ENCODE peak calls at places on chromosomes 16 and 17, in four cellular contexts. One of them, this sample, is unnamed.

GRCh38 chr16:14095883-14096551 is 24.9 kb downstream of the MRTFB start:
- DNase-seq in uterus: no peak
- DNase-seq in stomach: no peak
- DNase-seq in gastrocnemius medialis: no peak
- DNase-seq in this sample: no peak

GRCh38 chr17:81666092-81666341 is 388 bp downstream of the OXLD1 start:
- DNase-seq in stomach: no peak
- DNase-seq in uterus: no peak
- DNase-seq in gastrocnemius medialis: no peak
- DNase-seq in this sample: no peak

GRCh38 chr17:56599093-56599492 is 5.6 kb downstream of the NOG start:
- DNase-seq in stomach: no peak
- DNase-seq in uterus: no peak
- DNase-seq in gastrocnemius medialis: no peak
- DNase-seq in this sample: no peak

GRCh38 chr17:61362852-61363600 is 36.6 kb upstream of the TBX2 start:
- DNase-seq in uterus: no peak
- DNase-seq in gastrocnemius medialis: no peak
- DNase-seq in stomach: no peak
- DNase-seq in this sample: no peak

GRCh38 chr17:58120195-58120822 is 27.9 kb upstream of the OR4D1 start:
- DNase-seq in gastrocnemius medialis: no peak
- DNase-seq in uterus: no peak
- DNase-seq in stomach: peak; percentile 42
- DNase-seq in this sample: peak; percentile 54

GRCh38 chr17:49373115-49373514 is 11.1 kb upstream of the ZNF652 start:
- DNase-seq in uterus: no peak
- DNase-seq in stomach: no peak
- DNase-seq in gastrocnemius medialis: no peak
- DNase-seq in this sample: no peak

GRCh38 chr17:46727572-46728348 is 90.7 kb downstream of the WNT3 start:
- DNase-seq in gastrocnemius medialis: no peak
- DNase-seq in stomach: no peak
- DNase-seq in uterus: no peak
- DNase-seq in this sample: no peak

GRCh38 chr17:63542942-63543821 is 7.1 kb upstream of the DCAF7 start:
- DNase-seq in stomach: peak; percentile 70
- DNase-seq in gastrocnemius medialis: no peak
- DNase-seq in uterus: no peak
- DNase-seq in this sample: no peak

GRCh38 chr17:7852262-7852670 is 2.6 kb upstream of the TMEM88 start:
- DNase-seq in uterus: no peak
- DNase-seq in stomach: no peak
- DNase-seq in gastrocnemius medialis: no peak
- DNase-seq in this sample: peak; percentile 38

GRCh38 chr17:83179378-83179777 is 100.0 kb downstream of the METRNL start:
- DNase-seq in gastrocnemius medialis: no peak
- DNase-seq in stomach: no peak
- DNase-seq in uterus: peak; percentile 16
- DNase-seq in this sample: no peak

GRCh38 chr16:71771571-71771970 is 37.1 kb downstream of the AP1G1 start:
- DNase-seq in uterus: no peak
- DNase-seq in stomach: no peak
- DNase-seq in gastrocnemius medialis: no peak
- DNase-seq in this sample: no peak

GRCh38 chr17:65359016-65359415 is 202.4 kb downstream of the AXIN2 start:
- DNase-seq in gastrocnemius medialis: no peak
- DNase-seq in uterus: no peak
- DNase-seq in stomach: no peak
- DNase-seq in this sample: no peak

GRCh38 chr17:27895110-27895895 is 2.1 kb upstream of the LYRM9 start:
- DNase-seq in gastrocnemius medialis: no peak
- DNase-seq in uterus: no peak
- DNase-seq in stomach: no peak
- DNase-seq in this sample: no peak

GRCh38 chr16:20899503-20900298 is 457 bp downstream of the DCUN1D3 start:
- DNase-seq in gastrocnemius medialis: no peak
- DNase-seq in stomach: no peak
- DNase-seq in uterus: no peak
- DNase-seq in this sample: no peak

GRCh38 chr17:13702266-13702665 is 100.5 kb upstream of the HS3ST3A1 start:
- DNase-seq in stomach: no peak
- DNase-seq in uterus: no peak
- DNase-seq in gastrocnemius medialis: no peak
- DNase-seq in this sample: no peak

GRCh38 chr16:80527297-80527696 is 13.5 kb upstream of the DYNLRB2 start:
- DNase-seq in uterus: no peak
- DNase-seq in gastrocnemius medialis: no peak
- DNase-seq in stomach: no peak
- DNase-seq in this sample: no peak

GRCh38 chr16:1271380-1271749 is 15.5 kb downstream of the TPSD1 start:
- DNase-seq in uterus: no peak
- DNase-seq in gastrocnemius medialis: no peak
- DNase-seq in stomach: no peak
- DNase-seq in this sample: no peak

GRCh38 chr16:14502932-14503741 is 126.9 kb downstream of the PARN start:
- DNase-seq in uterus: no peak
- DNase-seq in gastrocnemius medialis: no peak
- DNase-seq in stomach: no peak
- DNase-seq in this sample: no peak

GRCh38 chr17:69485901-69486643 is 71.6 kb downstream of the MAP2K6 start:
- DNase-seq in stomach: no peak
- DNase-seq in uterus: no peak
- DNase-seq in gastrocnemius medialis: no peak
- DNase-seq in this sample: no peak

GRCh38 chr17:57636274-57636673 is 108.8 kb downstream of the CCDC182 start:
- DNase-seq in uterus: no peak
- DNase-seq in gastrocnemius medialis: no peak
- DNase-seq in stomach: no peak
- DNase-seq in this sample: no peak

GRCh38 chr16:68374251-68374805 is 63.5 kb downstream of the PRMT7 start:
- DNase-seq in uterus: no peak
- DNase-seq in stomach: no peak
- DNase-seq in gastrocnemius medialis: no peak
- DNase-seq in this sample: no peak

GRCh38 chr16:85641776-85642176 is 28.7 kb downstream of the GSE1 start:
- DNase-seq in uterus: no peak
- DNase-seq in gastrocnemius medialis: peak; percentile 82
- DNase-seq in stomach: peak; percentile 81
- DNase-seq in this sample: peak; percentile 93

GRCh38 chr17:38415250-38416194 is 12.7 kb upstream of the ARHGAP23 start:
- DNase-seq in uterus: no peak
- DNase-seq in gastrocnemius medialis: no peak
- DNase-seq in stomach: no peak
- DNase-seq in this sample: no peak

GRCh38 chr16:70434489-70435260 is 4.2 kb downstream of the ST3GAL2 start:
- DNase-seq in stomach: no peak
- DNase-seq in gastrocnemius medialis: no peak
- DNase-seq in uterus: no peak
- DNase-seq in this sample: no peak
- H3K27ac ChIP-seq in stomach: peak overlapping the region; percentile 40
- H3K27ac ChIP-seq in gastrocnemius medialis: peak overlapping the region; percentile 68
- H3K27ac ChIP-seq in uterus: no peak overlapping the region
- H3K27ac ChIP-seq in this sample: no peak overlapping the region

GRCh38 chr16:11497329-11497805 is 89.4 kb downstream of the LITAF start:
- DNase-seq in stomach: peak; percentile 97
- DNase-seq in uterus: peak; percentile 76
- DNase-seq in gastrocnemius medialis: peak; percentile 94
- DNase-seq in this sample: peak; percentile 97
- TF ChIP-seq POLR2A in stomach: no peak
- TF ChIP-seq POLR2A in uterus: no peak
- TF ChIP-seq POLR2A in gastrocnemius medialis: peak; percentile 36
- TF ChIP-seq POLR2A in this sample: peak; percentile 53

GRCh38 chr17:21512307-21513011 is 136.3 kb downstream of the KCNJ12 start:
- DNase-seq in uterus: no peak
- DNase-seq in gastrocnemius medialis: no peak
- DNase-seq in stomach: no peak
- DNase-seq in this sample: no peak

GRCh38 chr17:21505819-21506815 is 130.0 kb downstream of the KCNJ12 start:
- DNase-seq in gastrocnemius medialis: no peak
- DNase-seq in stomach: no peak
- DNase-seq in uterus: no peak
- DNase-seq in this sample: no peak

GRCh38 chr17:21510686-21511367 is 134.7 kb downstream of the KCNJ12 start:
- DNase-seq in stomach: no peak
- DNase-seq in gastrocnemius medialis: no peak
- DNase-seq in uterus: no peak
- DNase-seq in this sample: no peak

GRCh38 chr17:21513012-21513570 is 136.9 kb downstream of the KCNJ12 start:
- DNase-seq in gastrocnemius medialis: peak; percentile 55
- DNase-seq in uterus: peak; percentile 73
- DNase-seq in stomach: peak; percentile 83
- DNase-seq in this sample: peak; percentile 82

GRCh38 chr17:21511368-21512195 is 135.4 kb downstream of the KCNJ12 start:
- DNase-seq in gastrocnemius medialis: peak; percentile 71
- DNase-seq in stomach: peak; percentile 86
- DNase-seq in uterus: peak; percentile 84
- DNase-seq in this sample: peak; percentile 85
- H3K27ac ChIP-seq in gastrocnemius medialis: peak overlapping the region; percentile 80
- H3K27ac ChIP-seq in stomach: peak overlapping the region; percentile 22
- H3K27ac ChIP-seq in uterus: peak overlapping the region; percentile 61
- H3K27ac ChIP-seq in this sample: no peak overlapping the region

DNA sequence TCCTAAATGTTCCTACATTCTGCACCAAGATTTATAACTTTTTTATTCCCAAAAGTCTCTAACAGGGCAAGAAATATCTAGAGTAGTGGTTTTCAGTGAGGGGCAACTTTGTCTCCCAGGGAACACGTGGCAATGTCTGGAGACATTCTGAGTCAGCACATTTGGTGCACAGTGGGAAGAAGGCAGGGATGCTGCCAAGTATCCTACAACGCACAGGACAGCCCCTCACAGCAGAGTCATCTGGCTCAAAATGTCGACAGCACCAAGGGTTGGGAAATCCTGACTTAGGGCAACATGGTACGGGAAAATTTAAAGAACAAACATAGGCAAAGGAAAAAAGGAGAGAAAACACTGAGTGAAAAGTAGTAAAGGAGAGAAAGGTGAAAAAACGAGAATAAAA is 61.8 kb downstream of the SMG6 start:
- DNase-seq in stomach: no peak
- DNase-seq in uterus: peak; percentile 42
- DNase-seq in gastrocnemius medialis: no peak
- DNase-seq in this sample: no peak
- TF ChIP-seq POLR2A in stomach: no peak
- TF ChIP-seq POLR2A in uterus: no peak
- TF ChIP-seq POLR2A in gastrocnemius medialis: no peak
- TF ChIP-seq POLR2A in this sample: no peak

DNA sequence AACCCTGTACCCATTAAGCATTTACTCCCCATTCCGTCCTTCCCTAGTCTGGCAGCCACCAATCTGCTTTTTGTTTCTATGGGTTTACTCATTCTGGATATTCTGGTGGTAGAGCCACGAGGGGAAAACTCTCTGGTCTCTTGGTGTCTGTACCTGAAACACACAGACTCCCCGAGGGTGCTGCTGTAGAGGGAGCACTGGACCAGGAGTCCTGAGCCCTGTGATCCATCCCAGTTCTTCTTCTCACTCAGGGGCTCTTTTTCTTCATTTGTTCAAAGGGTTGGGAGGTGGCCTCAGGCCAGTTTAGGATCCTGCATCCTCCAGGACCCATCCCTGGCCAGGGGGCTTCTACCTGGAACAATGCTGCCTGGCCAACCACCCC is 14.1 kb downstream of the HEXIM2 start:
- DNase-seq in uterus: no peak
- DNase-seq in gastrocnemius medialis: no peak
- DNase-seq in stomach: no peak
- DNase-seq in this sample: no peak
- H3K27ac ChIP-seq in uterus: peak overlapping the region; percentile 75
- H3K27ac ChIP-seq in gastrocnemius medialis: peak overlapping the region; percentile 20
- H3K27ac ChIP-seq in stomach: peak overlapping the region; percentile 51
- H3K27ac ChIP-seq in this sample: peak overlapping the region; percentile 20

GRCh38 chr17:78143214-78144145 is 2.7 kb upstream of the C17orf99 start:
- DNase-seq in uterus: no peak
- DNase-seq in gastrocnemius medialis: no peak
- DNase-seq in stomach: no peak
- DNase-seq in this sample: no peak
- TF ChIP-seq POLR2A in uterus: no peak
- TF ChIP-seq POLR2A in gastrocnemius medialis: no peak
- TF ChIP-seq POLR2A in stomach: no peak
- TF ChIP-seq POLR2A in this sample: no peak

This sample was measured in adrenal gland.